ENCODE peak calls at places on chromosomes 6 and 20, in ten cellular contexts. One of them, this sample, is unnamed.

GRCh38 chr6:90458353-90459224 is 128.3 kb downstream of the MAP3K7 start:
- DNase-seq in Panc1: no peak
- DNase-seq in breast epithelium: no peak
- DNase-seq in nephron progenitor cell: no peak
- DNase-seq in PC-3: no peak
- DNase-seq in uterus: no peak
- DNase-seq in Calu3: no peak
- DNase-seq in heart left ventricle: no peak
- DNase-seq in neural crest cell: no peak
- DNase-seq in cardiac muscle cell: no peak
- DNase-seq in this sample: no peak

GRCh38 chr6:1552296-1552761 is 57.4 kb upstream of the FOXC1 start:
- DNase-seq in breast epithelium: no peak
- DNase-seq in cardiac muscle cell: no peak
- DNase-seq in uterus: no peak
- DNase-seq in Calu3: peak; percentile 3
- DNase-seq in PC-3: peak; percentile 54
- DNase-seq in heart left ventricle: no peak
- DNase-seq in neural crest cell: no peak
- DNase-seq in nephron progenitor cell: no peak
- DNase-seq in Panc1: no peak
- DNase-seq in this sample: no peak

GRCh38 chr6:26363882-26364825 is 844 bp upstream of the BTN3A2 start:
- DNase-seq in heart left ventricle: no peak
- DNase-seq in cardiac muscle cell: no peak
- DNase-seq in PC-3: peak; percentile 39
- DNase-seq in Calu3: no peak
- DNase-seq in uterus: no peak
- DNase-seq in Panc1: no peak
- DNase-seq in breast epithelium: no peak
- DNase-seq in neural crest cell: no peak
- DNase-seq in nephron progenitor cell: no peak
- DNase-seq in this sample: no peak

GRCh38 chr6:52019092-52019491 is 68.3 kb downstream of the PKHD1 start:
- DNase-seq in nephron progenitor cell: no peak
- DNase-seq in uterus: no peak
- DNase-seq in Panc1: no peak
- DNase-seq in heart left ventricle: no peak
- DNase-seq in PC-3: no peak
- DNase-seq in Calu3: no peak
- DNase-seq in cardiac muscle cell: no peak
- DNase-seq in neural crest cell: no peak
- DNase-seq in breast epithelium: no peak
- DNase-seq in this sample: no peak

GRCh38 chr6:125251516-125252229 is 50.1 kb downstream of the HDDC2 start:
- DNase-seq in PC-3: no peak
- DNase-seq in breast epithelium: no peak
- DNase-seq in heart left ventricle: no peak
- DNase-seq in uterus: no peak
- DNase-seq in nephron progenitor cell: peak; percentile 27
- DNase-seq in Panc1: no peak
- DNase-seq in Calu3: no peak
- DNase-seq in cardiac muscle cell: peak; percentile 22
- DNase-seq in neural crest cell: no peak
- DNase-seq in this sample: no peak

GRCh38 chr6:30518505-30518850 is 29.2 kb downstream of the HLA-E start:
- DNase-seq in PC-3: peak; percentile 9
- DNase-seq in Calu3: no peak
- DNase-seq in nephron progenitor cell: no peak
- DNase-seq in heart left ventricle: no peak
- DNase-seq in neural crest cell: no peak
- DNase-seq in Panc1: no peak
- DNase-seq in breast epithelium: no peak
- DNase-seq in uterus: no peak
- DNase-seq in cardiac muscle cell: no peak
- DNase-seq in this sample: no peak

GRCh38 chr6:57190140-57190539 is 18.0 kb downstream of the BAG2 start:
- DNase-seq in PC-3: peak; percentile 45
- DNase-seq in cardiac muscle cell: no peak
- DNase-seq in Calu3: no peak
- DNase-seq in breast epithelium: no peak
- DNase-seq in neural crest cell: no peak
- DNase-seq in Panc1: no peak
- DNase-seq in uterus: no peak
- DNase-seq in heart left ventricle: no peak
- DNase-seq in nephron progenitor cell: no peak
- DNase-seq in this sample: no peak

GRCh38 chr6:82097676-82098075 is 149.9 kb downstream of the IBTK start:
- DNase-seq in breast epithelium: no peak
- DNase-seq in heart left ventricle: no peak
- DNase-seq in nephron progenitor cell: no peak
- DNase-seq in neural crest cell: no peak
- DNase-seq in uterus: no peak
- DNase-seq in PC-3: peak; percentile 62
- DNase-seq in Calu3: no peak
- DNase-seq in cardiac muscle cell: no peak
- DNase-seq in Panc1: no peak
- DNase-seq in this sample: no peak

GRCh38 chr6:17280138-17280537 is 1.0 kb upstream of the RBM24 start:
- DNase-seq in Panc1: no peak
- DNase-seq in PC-3: no peak
- DNase-seq in cardiac muscle cell: peak; percentile 51
- DNase-seq in Calu3: no peak
- DNase-seq in nephron progenitor cell: no peak
- DNase-seq in breast epithelium: no peak
- DNase-seq in heart left ventricle: no peak
- DNase-seq in neural crest cell: no peak
- DNase-seq in uterus: no peak
- DNase-seq in this sample: no peak

GRCh38 chr6:17280552-17281090 is 540 bp upstream of the RBM24 start:
- DNase-seq in cardiac muscle cell: peak; percentile 94
- DNase-seq in neural crest cell: peak; percentile 46
- DNase-seq in uterus: peak; percentile 53
- DNase-seq in nephron progenitor cell: peak; percentile 71
- DNase-seq in heart left ventricle: peak; percentile 74
- DNase-seq in Calu3: no peak
- DNase-seq in breast epithelium: no peak
- DNase-seq in PC-3: no peak
- DNase-seq in Panc1: no peak
- DNase-seq in this sample: no peak

GRCh38 chr6:17276766-17277165 is 4.4 kb upstream of the RBM24 start:
- DNase-seq in cardiac muscle cell: no peak
- DNase-seq in PC-3: no peak
- DNase-seq in Panc1: no peak
- DNase-seq in neural crest cell: no peak
- DNase-seq in nephron progenitor cell: no peak
- DNase-seq in breast epithelium: no peak
- DNase-seq in Calu3: no peak
- DNase-seq in heart left ventricle: peak; percentile 41
- DNase-seq in uterus: no peak
- DNase-seq in this sample: no peak

GRCh38 chr6:17278289-17279061 is 2.7 kb upstream of the RBM24 start:
- DNase-seq in heart left ventricle: no peak
- DNase-seq in Panc1: peak; percentile 74
- DNase-seq in PC-3: peak; percentile 90
- DNase-seq in Calu3: no peak
- DNase-seq in neural crest cell: no peak
- DNase-seq in uterus: no peak
- DNase-seq in cardiac muscle cell: no peak
- DNase-seq in breast epithelium: no peak
- DNase-seq in nephron progenitor cell: no peak
- DNase-seq in this sample: no peak

DNA sequence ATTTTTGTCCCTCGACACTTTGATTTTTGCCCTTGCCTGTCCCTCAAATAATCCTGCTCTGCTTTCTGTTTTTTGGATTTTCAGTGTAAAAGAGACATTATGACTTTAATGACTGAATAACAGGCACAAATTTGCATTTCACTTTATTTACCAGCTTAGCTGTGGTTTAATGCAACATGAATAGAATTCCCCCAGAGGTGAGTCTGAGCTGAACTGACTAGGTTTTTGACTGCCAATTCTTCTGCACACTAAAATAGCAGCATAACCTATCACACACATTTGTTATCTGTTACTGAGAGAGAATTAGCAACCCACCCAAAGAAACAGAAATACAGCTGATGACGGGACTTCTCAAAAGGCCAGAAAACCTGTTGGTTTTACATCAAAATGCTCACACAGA is 3.9 kb upstream of the RBM24 start:
- DNase-seq in nephron progenitor cell: no peak
- DNase-seq in Panc1: no peak
- DNase-seq in uterus: no peak
- DNase-seq in breast epithelium: no peak
- DNase-seq in heart left ventricle: no peak
- DNase-seq in neural crest cell: no peak
- DNase-seq in cardiac muscle cell: no peak
- DNase-seq in Calu3: no peak
- DNase-seq in PC-3: no peak
- DNase-seq in this sample: no peak
- TF ChIP-seq CTCF in nephron progenitor cell: no peak
- TF ChIP-seq CTCF in Panc1: no peak
- TF ChIP-seq CTCF in uterus: no peak
- TF ChIP-seq CTCF in breast epithelium: no peak
- TF ChIP-seq CTCF in heart left ventricle: no peak
- TF ChIP-seq CTCF in neural crest cell: no peak
- TF ChIP-seq CTCF in cardiac muscle cell: no peak
- TF ChIP-seq CTCF in Calu3: no peak
- TF ChIP-seq CTCF in PC-3: no peak
- TF ChIP-seq CTCF in this sample: no peak

DNA sequence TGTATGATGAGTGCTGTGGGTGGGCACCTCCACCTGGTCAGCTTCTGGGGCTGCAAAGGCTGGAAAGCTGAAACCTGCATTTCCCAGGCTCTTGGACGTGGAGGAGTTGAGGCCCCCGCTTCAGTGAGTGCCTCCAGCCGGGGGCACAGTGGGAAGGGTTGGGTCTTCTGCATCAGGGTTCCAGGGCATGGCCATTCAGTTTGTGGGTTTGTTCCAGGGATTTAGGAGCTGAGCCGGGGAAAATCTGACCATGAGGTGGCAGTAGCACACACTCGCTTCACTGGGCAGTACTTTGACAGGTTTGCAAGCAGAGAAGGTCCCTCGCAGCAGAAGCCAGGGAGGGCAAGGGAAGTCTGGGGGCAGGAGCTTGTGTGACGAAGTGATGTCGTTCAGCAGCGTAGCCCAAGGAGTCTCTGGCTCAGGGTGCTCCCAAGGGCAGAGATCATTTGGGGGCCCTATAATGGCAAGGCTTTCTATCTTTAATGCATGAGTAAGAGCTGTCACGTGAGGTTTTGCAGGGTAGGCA is 69.5 kb upstream of the SULF2 start:
- DNase-seq in breast epithelium: no peak
- DNase-seq in cardiac muscle cell: peak; percentile 16
- DNase-seq in neural crest cell: peak; percentile 41
- DNase-seq in PC-3: peak; percentile 84
- DNase-seq in nephron progenitor cell: no peak
- DNase-seq in Panc1: peak; percentile 13
- DNase-seq in heart left ventricle: no peak
- DNase-seq in Calu3: peak; percentile 81
- DNase-seq in uterus: no peak
- DNase-seq in this sample: peak; percentile 56
- TF ChIP-seq CTCF in breast epithelium: no peak
- TF ChIP-seq CTCF in cardiac muscle cell: peak; percentile 61
- TF ChIP-seq CTCF in neural crest cell: peak; percentile 51
- TF ChIP-seq CTCF in PC-3: peak; percentile 90
- TF ChIP-seq CTCF in nephron progenitor cell: no peak
- TF ChIP-seq CTCF in Panc1: peak; percentile 75
- TF ChIP-seq CTCF in heart left ventricle: peak; percentile 30
- TF ChIP-seq CTCF in Calu3: peak; percentile 84
- TF ChIP-seq CTCF in uterus: no peak
- TF ChIP-seq CTCF in this sample: peak; percentile 46

DNA sequence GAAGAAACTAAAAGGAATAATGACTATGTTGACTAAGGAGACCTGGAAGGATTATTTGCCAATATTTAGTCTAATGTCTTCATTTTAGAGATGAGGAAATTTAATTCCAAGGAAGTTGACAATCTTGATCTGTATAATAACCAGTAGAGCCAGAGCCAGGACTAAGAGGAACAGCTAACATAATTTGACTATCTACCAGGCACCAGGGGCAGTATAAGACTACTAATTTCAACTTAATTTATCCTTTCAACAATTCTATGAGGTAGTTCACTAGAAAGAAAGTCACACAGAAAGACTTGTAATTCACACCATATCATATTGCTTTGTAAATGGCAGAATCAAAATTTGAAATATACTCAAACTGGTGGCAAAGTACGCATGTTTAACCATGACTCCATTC is 273.0 kb upstream of the STXBP5 start:
- DNase-seq in heart left ventricle: no peak
- DNase-seq in PC-3: no peak
- DNase-seq in Panc1: no peak
- DNase-seq in Calu3: no peak
- DNase-seq in nephron progenitor cell: no peak
- DNase-seq in neural crest cell: no peak
- DNase-seq in cardiac muscle cell: no peak
- DNase-seq in uterus: no peak
- DNase-seq in breast epithelium: no peak
- DNase-seq in this sample: no peak
- TF ChIP-seq CTCF in heart left ventricle: no peak
- TF ChIP-seq CTCF in PC-3: peak; percentile 19
- TF ChIP-seq CTCF in Panc1: peak; percentile 10
- TF ChIP-seq CTCF in Calu3: no peak
- TF ChIP-seq CTCF in nephron progenitor cell: no peak
- TF ChIP-seq CTCF in neural crest cell: no peak
- TF ChIP-seq CTCF in cardiac muscle cell: no peak
- TF ChIP-seq CTCF in uterus: no peak
- TF ChIP-seq CTCF in breast epithelium: no peak
- TF ChIP-seq CTCF in this sample: no peak

GRCh38 chr6:169801396-169802160 is 50.2 kb downstream of the ERMARD start:
- DNase-seq in breast epithelium: no peak
- DNase-seq in Panc1: no peak
- DNase-seq in neural crest cell: no peak
- DNase-seq in PC-3: no peak
- DNase-seq in nephron progenitor cell: no peak
- DNase-seq in heart left ventricle: no peak
- DNase-seq in uterus: no peak
- DNase-seq in cardiac muscle cell: no peak
- DNase-seq in Calu3: no peak
- DNase-seq in this sample: no peak

GRCh38 chr6:169800116-169800667 is 48.8 kb downstream of the ERMARD start:
- DNase-seq in PC-3: no peak
- DNase-seq in uterus: no peak
- DNase-seq in breast epithelium: no peak
- DNase-seq in Panc1: no peak
- DNase-seq in heart left ventricle: no peak
- DNase-seq in Calu3: no peak
- DNase-seq in cardiac muscle cell: no peak
- DNase-seq in nephron progenitor cell: no peak
- DNase-seq in neural crest cell: no peak
- DNase-seq in this sample: no peak

GRCh38 chr6:169798764-169799473 is 47.5 kb downstream of the ERMARD start:
- DNase-seq in Calu3: no peak
- DNase-seq in nephron progenitor cell: no peak
- DNase-seq in uterus: no peak
- DNase-seq in Panc1: no peak
- DNase-seq in PC-3: no peak
- DNase-seq in cardiac muscle cell: no peak
- DNase-seq in breast epithelium: no peak
- DNase-seq in heart left ventricle: no peak
- DNase-seq in neural crest cell: no peak
- DNase-seq in this sample: no peak

GRCh38 chr6:169799474-169799926 is 48.1 kb downstream of the ERMARD start:
- DNase-seq in Calu3: no peak
- DNase-seq in cardiac muscle cell: no peak
- DNase-seq in neural crest cell: no peak
- DNase-seq in heart left ventricle: no peak
- DNase-seq in nephron progenitor cell: no peak
- DNase-seq in uterus: no peak
- DNase-seq in breast epithelium: no peak
- DNase-seq in PC-3: peak; percentile 10
- DNase-seq in Panc1: no peak
- DNase-seq in this sample: no peak

DNA sequence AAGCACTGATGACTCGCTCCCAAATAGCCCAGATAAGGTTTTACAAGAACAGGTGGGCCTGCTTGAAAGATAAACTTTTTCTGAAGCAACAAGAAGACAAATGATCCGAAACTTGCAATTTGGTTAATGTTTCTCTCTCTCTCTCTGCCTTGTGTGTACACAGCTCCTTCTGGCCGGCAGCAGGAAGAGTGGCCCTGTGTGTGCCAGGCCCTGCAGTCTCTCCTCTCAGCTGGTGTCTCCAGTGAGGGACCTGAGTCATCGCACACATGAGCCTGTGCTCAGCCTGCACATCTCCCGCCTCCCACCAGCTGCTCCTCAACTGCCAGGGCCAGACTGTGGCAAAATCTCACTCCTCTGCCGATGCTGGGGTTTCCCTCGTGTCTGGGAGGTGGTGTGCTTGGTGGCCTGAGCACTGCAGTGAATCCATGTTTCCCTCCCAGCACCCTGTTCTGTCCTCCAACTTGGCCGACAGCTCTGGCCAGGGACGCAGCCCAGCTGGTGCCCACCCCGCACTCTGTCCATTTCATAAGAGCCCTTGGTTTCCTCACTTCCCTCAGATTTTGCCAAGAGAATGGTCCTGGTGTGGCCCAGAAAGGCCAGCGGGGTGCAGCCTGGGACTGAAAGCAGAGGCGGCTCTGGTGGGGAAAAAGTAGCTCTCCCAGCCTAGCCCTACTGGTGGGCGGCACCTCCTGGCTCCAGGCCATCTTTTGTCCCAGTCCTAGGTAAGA is 49.4 kb downstream of the ERMARD start:
- DNase-seq in PC-3: peak; percentile 64
- DNase-seq in heart left ventricle: no peak
- DNase-seq in Calu3: peak; percentile 62
- DNase-seq in cardiac muscle cell: peak; percentile 28
- DNase-seq in breast epithelium: no peak
- DNase-seq in uterus: no peak
- DNase-seq in nephron progenitor cell: no peak
- DNase-seq in Panc1: peak; percentile 57
- DNase-seq in neural crest cell: no peak
- DNase-seq in this sample: no peak
- TF ChIP-seq CTCF in PC-3: no peak
- TF ChIP-seq CTCF in heart left ventricle: no peak
- TF ChIP-seq CTCF in Calu3: no peak
- TF ChIP-seq CTCF in cardiac muscle cell: no peak
- TF ChIP-seq CTCF in breast epithelium: no peak
- TF ChIP-seq CTCF in uterus: no peak
- TF ChIP-seq CTCF in nephron progenitor cell: no peak
- TF ChIP-seq CTCF in Panc1: no peak
- TF ChIP-seq CTCF in neural crest cell: no peak
- TF ChIP-seq CTCF in this sample: no peak